ENCODE peak calls at places on chromosome 1, in seven cellular contexts. M is ascending aorta, G is adrenal gland, V is testis, S is heart left ventricle, P is fibroblast of lung, X is heart right ventricle. L is an unnamed sample.

GRCh38 chr1:197801111-197801482 is 25.8 kb upstream of the DENND1B start:
- DNase-seq in M (no peak), G (no peak), V (no peak), S (no peak), P (no peak), X (no peak), L (no peak)

GRCh38 chr1:226216056-226216455 is 7.4 kb upstream of the MIXL1 start:
- DNase-seq in M (no peak), G (no peak), V (no peak), S (no peak), P (no peak), X (no peak), L (no peak)

GRCh38 chr1:167416506-167416905 is 101.8 kb downstream of the CD247 start:
- DNase-seq in M (no peak), G (no peak), V (no peak), S (no peak), P (no peak), X (no peak), L (no peak)

GRCh38 chr1:81710858-81711257 is 89.9 kb upstream of the ADGRL2 start:
- DNase-seq in M (no peak), G (no peak), V (no peak), S (no peak), P (no peak), X (no peak), L (no peak)

GRCh38 chr1:8816831-8817412 is 518 bp downstream of the RERE start:
- DNase-seq in M (no peak), G (peak), V (peak), S (peak), P (no peak), X (no peak), L (peak)

GRCh38 chr1:19661721-19662228 is 2.9 kb upstream of the HTR6 start:
- DNase-seq in M (no peak), G (peak), V (peak), S (no peak), P (peak), X (no peak), L (no peak)

GRCh38 chr1:43466403-43466802 is 12.7 kb upstream of the HYI start:
- DNase-seq in M (no peak), G (no peak), V (no peak), S (no peak), P (no peak), X (no peak), L (no peak)

GRCh38 chr1:45982359-45982758 is 150.1 kb downstream of the PIK3R3 start:
- DNase-seq in M (no peak), G (no peak), V (no peak), S (no peak), P (no peak), X (no peak), L (no peak)

GRCh38 chr1:91997607-91998195 is 32.1 kb upstream of the EPHX4 start:
- DNase-seq in M (no peak), G (peak), V (peak), S (no peak), P (peak), X (peak), L (no peak)

GRCh38 chr1:43558346-43558841 is 27.7 kb downstream of the PTPRF start:
- DNase-seq in M (no peak), G (no peak), V (no peak), S (no peak), P (peak), X (no peak), L (no peak)

GRCh38 chr1:72846891-72847290 is 564.6 kb upstream of the NEGR1 start:
- DNase-seq in M (no peak), G (no peak), V (no peak), S (no peak), P (no peak), X (no peak), L (no peak)

GRCh38 chr1:232149302-232150201 is 480.4 kb downstream of the SIPA1L2 start:
- DNase-seq in M (no peak), G (no peak), V (no peak), S (no peak), P (peak), X (no peak), L (no peak)

GRCh38 chr1:180838535-180838934 is 74.2 kb upstream of the KIAA1614 start:
- DNase-seq in M (no peak), G (no peak), V (no peak), S (no peak), P (no peak), X (no peak), L (no peak)

GRCh38 chr1:15007842-15008241 is 145.7 kb upstream of the TMEM51 start:
- DNase-seq in M (no peak), G (peak), V (no peak), S (no peak), P (no peak), X (peak), L (no peak)
- H3K27ac ChIP-seq in M (peak), G (peak), V (no peak), S (peak), P (no peak), X (peak), L (no peak)

GRCh38 chr1:23422955-23423354 is 1.6 kb downstream of the TCEA3 start:
- DNase-seq in M (no peak), G (no peak), V (no peak), S (no peak), P (no peak), X (no peak), L (peak)
- H3K27ac ChIP-seq in M (peak), G (peak), V (peak), S (peak), P (peak), X (peak), L (peak)

GRCh38 chr1:1164361-1164700 is 9.3 kb upstream of the TTLL10 start:
- DNase-seq in M (no peak), G (no peak), V (no peak), S (no peak), P (no peak), X (no peak), L (no peak)

GRCh38 chr1:1165485-1165884 is 8.2 kb upstream of the TTLL10 start:
- DNase-seq in M (no peak), G (no peak), V (no peak), S (no peak), P (no peak), X (no peak), L (no peak)

GRCh38 chr1:1163538-1164070 is 10.1 kb upstream of the TTLL10 start:
- DNase-seq in M (no peak), G (no peak), V (no peak), S (no peak), P (no peak), X (no peak), L (no peak)

GRCh38 chr1:1165900-1166421 is 7.7 kb upstream of the TTLL10 start:
- DNase-seq in M (no peak), G (no peak), V (no peak), S (no peak), P (no peak), X (no peak), L (peak)

DNA sequence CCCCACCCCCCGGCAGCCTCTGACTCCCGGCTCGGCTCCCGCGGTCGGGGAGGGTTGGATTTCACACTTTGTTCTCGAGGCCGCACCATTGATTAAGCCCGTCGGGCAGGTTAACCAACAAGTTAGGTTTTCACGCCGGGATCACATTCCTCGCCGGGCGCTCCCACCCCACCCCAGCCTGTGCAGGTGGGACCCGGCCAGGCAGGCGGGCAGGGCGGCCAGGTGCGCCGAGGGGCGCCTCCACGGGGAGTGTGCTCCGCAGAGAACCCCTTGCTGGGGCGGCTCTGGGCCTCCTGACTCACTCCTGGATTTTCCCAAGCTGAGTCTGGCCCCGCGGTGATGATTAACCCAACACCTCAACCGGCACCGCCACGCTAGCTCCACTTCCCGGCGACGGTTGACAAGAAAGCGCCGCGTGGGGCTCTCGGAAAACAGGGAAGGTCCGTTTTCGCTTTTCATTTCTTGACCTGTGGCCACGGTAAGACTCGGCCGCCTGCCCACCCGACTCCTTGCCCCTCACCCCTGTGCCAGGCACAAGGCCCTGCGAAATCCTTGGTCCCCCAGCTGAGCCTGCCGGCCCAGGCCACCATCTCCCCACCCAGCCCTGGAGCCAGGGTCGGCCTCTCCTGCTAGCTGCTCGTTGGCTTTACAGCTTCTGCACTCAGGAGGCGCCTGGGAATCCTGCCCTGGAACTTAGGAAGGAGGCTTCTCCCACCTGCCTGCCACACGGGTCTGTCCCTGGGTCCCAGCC is 8.8 kb upstream of the TTLL10 start:
- DNase-seq in M (no peak), G (no peak), V (no peak), S (no peak), P (no peak), X (no peak), L (peak)
- H3K27ac ChIP-seq in M (no peak), G (no peak), V (no peak), S (no peak), P (no peak), X (no peak), L (peak)

DNA sequence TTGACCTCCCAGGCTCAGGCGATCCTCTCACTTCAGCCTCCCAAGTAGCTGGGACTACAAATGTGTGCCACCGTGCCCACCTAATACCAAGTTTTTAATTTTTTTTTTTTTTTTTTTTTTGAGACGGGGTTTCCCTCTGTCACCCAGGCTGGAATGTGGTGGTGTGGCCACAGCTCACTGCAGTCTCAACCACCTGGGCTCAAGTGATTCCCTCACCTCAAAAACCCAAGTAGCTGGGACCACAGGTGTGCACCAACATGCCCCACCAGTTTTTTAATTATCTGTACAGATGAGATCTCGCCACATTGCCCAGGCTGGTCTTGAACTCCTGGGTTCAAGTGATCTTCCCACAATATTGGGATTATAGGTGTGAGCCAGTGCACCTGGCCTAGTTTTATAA is 22.7 kb downstream of the PTP4A2 start:
- DNase-seq in M (no peak), G (no peak), V (no peak), S (no peak), P (no peak), X (no peak), L (no peak)
- H3K27ac ChIP-seq in M (no peak), G (no peak), V (no peak), S (no peak), P (no peak), X (no peak), L (no peak)